ENCODE peak calls at places on chromosomes 1 and 21, in seven cellular contexts. X is CD8-positive, alpha-beta memory T cell; R is PC-3; S is PC-9; V is BE2C; B is fibroblast of lung; J is hepatocyte. D is an unnamed sample. For H3K4me1, the result is how much of the 10 kb centered on the place peaks cover.

GRCh38 chr1:32759521-32759980 is 57.0 kb upstream of the SYNC start:
- DNase-seq in X (no peak), R (peak), S (peak), V (no peak), B (no peak), J (peak), D (no peak)

GRCh38 chr21:43957128-43957571 is 55.0 kb upstream of the TRAPPC10 start:
- DNase-seq in X (no peak), R (no peak), S (no peak), V (no peak), B (no peak), J (no peak), D (no peak)

GRCh38 chr1:117579221-117579906 is 26.5 kb upstream of the TENT5C start:
- DNase-seq in X (no peak), R (no peak), S (no peak), V (no peak), B (no peak), J (no peak), D (no peak)

GRCh38 chr1:206098242-206098919 is 18.8 kb downstream of the AVPR1B start:
- DNase-seq in X (no peak), R (no peak), S (no peak), V (no peak), B (no peak), J (no peak), D (no peak)

GRCh38 chr1:101338714-101339430 is 102.1 kb downstream of the S1PR1 start:
- DNase-seq in X (peak), R (peak), S (no peak), V (no peak), B (no peak), J (no peak), D (no peak)

GRCh38 chr21:39348355-39349210 is at the start of gene HMGN1:
- DNase-seq in X (peak), R (peak), S (peak), V (peak), B (peak), J (peak), D (peak)

GRCh38 chr21:29892379-29892778 is 47.4 kb downstream of the GRIK1 start:
- DNase-seq in X (no peak), R (no peak), S (no peak), V (no peak), B (no peak), J (no peak), D (no peak)

GRCh38 chr1:168603501-168604107 is 27.2 kb downstream of the XCL1 start:
- DNase-seq in X (peak), R (peak), S (peak), V (peak), B (peak), J (peak), D (peak)

GRCh38 chr1:175192630-175193338 is at the start of gene KIAA0040:
- DNase-seq in X (peak), R (peak), S (peak), V (peak), B (no peak), J (peak), D (peak)

GRCh38 chr1:201253906-201254624 is 29.2 kb upstream of the PKP1 start:
- DNase-seq in X (no peak), R (no peak), S (no peak), V (no peak), B (no peak), J (no peak), D (no peak)

GRCh38 chr1:244074559-244075171 is 23.6 kb downstream of the ZBTB18 start:
- DNase-seq in X (peak), R (no peak), S (no peak), V (no peak), B (no peak), J (no peak), D (no peak)

GRCh38 chr1:172682812-172683211 is 23.9 kb downstream of the FASLG start:
- DNase-seq in X (no peak), R (no peak), S (no peak), V (no peak), B (no peak), J (no peak), D (no peak)

GRCh38 chr1:244704107-244704506 is 51.2 kb downstream of the DESI2 start:
- DNase-seq in X (no peak), R (no peak), S (no peak), V (no peak), B (no peak), J (no peak), D (no peak)

GRCh38 chr1:220884109-220884980 is 5.1 kb downstream of the HLX start:
- DNase-seq in X (no peak), R (no peak), S (no peak), V (no peak), B (peak), J (peak), D (peak)

GRCh38 chr1:245751111-245751510 is 596.3 kb downstream of the KIF26B start:
- DNase-seq in X (no peak), R (no peak), S (no peak), V (no peak), B (peak), J (peak), D (peak)
- H3K4me1 ChIP-seq in X (under half), R (under half), S (under half), V (under half), B (under half), J (under half), D (under half)

GRCh38 chr1:212311836-212312497 is 26.8 kb downstream of the PPP2R5A start:
- DNase-seq in X (no peak), R (peak), S (no peak), V (no peak), B (no peak), J (no peak), D (no peak)
- H3K4me3 ChIP-seq in X (no peak), R (no peak), S (no peak), V (no peak), B (no peak), J (no peak), D (no peak)

DNA sequence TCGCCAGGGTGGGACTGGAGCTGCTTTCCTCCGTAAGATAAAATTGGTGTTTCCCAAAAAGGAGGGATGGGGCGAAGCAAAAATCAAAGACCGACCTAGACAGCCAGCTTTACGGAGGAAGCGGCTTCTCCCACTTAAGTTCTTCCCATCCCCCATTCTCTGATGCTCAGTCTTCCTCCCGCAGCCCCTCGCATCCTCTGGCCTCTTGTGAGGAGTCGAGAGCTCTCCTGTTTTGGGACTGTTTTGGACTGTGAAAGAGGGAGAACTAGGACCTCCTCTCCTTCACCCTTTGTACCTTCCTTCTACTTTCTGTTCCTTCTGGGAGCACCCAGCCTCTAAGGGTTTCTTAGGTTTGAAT is 633 bp downstream of the CTTNBP2NL start:
- DNase-seq in X (no peak), R (no peak), S (peak), V (no peak), B (peak), J (peak), D (peak)
- H3K4me1 ChIP-seq in X (under half), R (under half), S (under half), V (under half), B (under half), J (under half), D (under half)

GRCh38 chr1:40711465-40712404 is 20.2 kb downstream of the NFYC start:
- DNase-seq in X (no peak), R (peak), S (peak), V (no peak), B (peak), J (peak), D (peak)
- H3K4me3 ChIP-seq in X (no peak), R (peak), S (peak), V (peak), B (no peak), J (peak), D (peak)

DNA sequence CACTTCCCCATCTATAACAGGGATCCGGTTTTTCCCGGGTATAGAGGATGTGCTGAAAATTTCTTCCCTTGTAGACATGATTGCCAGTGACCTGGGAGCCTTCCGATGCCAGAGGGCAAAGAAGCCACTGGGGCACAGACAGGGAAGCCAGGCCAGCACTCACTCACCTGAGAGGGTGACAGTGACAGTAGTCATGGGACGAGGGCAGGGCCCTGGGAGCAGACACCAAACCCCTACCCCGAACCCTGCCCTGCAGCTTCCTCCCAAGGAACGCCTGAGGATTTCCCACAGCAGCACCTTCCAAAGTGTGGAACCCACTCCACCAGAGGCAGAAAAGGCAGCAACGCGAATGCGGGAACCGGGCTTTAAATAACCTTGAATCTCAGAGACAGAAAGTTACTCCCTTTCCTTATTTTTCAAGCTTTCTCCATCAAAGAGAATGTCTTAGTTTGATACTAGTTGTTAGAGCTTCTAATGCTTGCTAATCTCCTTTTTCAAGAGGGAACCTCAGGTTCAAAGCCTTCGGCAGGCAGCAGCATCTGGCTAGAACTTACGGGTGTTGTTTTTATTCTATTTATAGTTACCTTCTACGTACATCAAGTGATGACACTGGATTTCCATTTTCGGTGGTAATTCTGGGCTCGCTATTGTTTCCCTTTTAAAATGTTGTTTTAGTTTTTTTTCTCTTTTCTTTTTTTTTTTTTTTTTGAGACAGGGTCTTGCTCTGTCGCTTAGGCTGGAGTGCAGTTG is 2.8 kb downstream of the DDOST start:
- DNase-seq in X (no peak), R (no peak), S (no peak), V (no peak), B (no peak), J (no peak), D (no peak)
- H3K4me1 ChIP-seq in X (under half), R (under half), S (under half), V (under half), B (under half), J (under half), D (under half)

DNA sequence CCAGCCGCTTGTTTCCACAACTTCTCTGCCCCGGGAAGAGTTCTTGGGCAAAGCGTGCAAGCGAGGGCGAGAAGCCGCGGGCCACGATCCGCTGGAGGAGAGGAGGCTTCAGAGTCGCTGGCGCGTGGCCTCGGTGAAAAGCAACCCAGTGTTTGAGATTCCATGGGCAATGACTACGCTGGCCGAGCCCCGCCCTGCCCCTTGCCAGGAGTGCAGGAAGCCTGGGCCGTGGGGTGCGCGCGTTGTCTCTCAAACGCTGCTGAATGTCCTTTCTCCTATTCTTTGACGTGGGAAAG is 27.5 kb downstream of the TRIM11 start:
- DNase-seq in X (no peak), R (no peak), S (peak), V (peak), B (no peak), J (peak), D (no peak)
- H3K4me3 ChIP-seq in X (no peak), R (peak), S (peak), V (peak), B (peak), J (peak), D (peak)

GRCh38 chr1:162217674-162218073 is 148.2 kb downstream of the NOS1AP start:
- DNase-seq in X (no peak), R (no peak), S (no peak), V (no peak), B (peak), J (no peak), D (no peak)

GRCh38 chr1:162214202-162214601 is 144.7 kb downstream of the NOS1AP start:
- DNase-seq in X (no peak), R (no peak), S (no peak), V (no peak), B (no peak), J (no peak), D (no peak)

GRCh38 chr1:162213281-162213909 is 143.9 kb downstream of the NOS1AP start:
- DNase-seq in X (no peak), R (peak), S (no peak), V (no peak), B (peak), J (peak), D (peak)

GRCh38 chr1:162216604-162217003 is 147.1 kb downstream of the NOS1AP start:
- DNase-seq in X (no peak), R (no peak), S (no peak), V (no peak), B (no peak), J (no peak), D (no peak)

GRCh38 chr1:162215902-162216301 is 146.4 kb downstream of the NOS1AP start:
- DNase-seq in X (no peak), R (no peak), S (peak), V (no peak), B (no peak), J (no peak), D (peak)
- H3K4me1 ChIP-seq in X (under half), R (under half), S (under half), V (under half), B (under half), J (under half), D (half or more)

D was measured in cardiac muscle cell.